ENCODE peak calls at places on chromosomes 16 and 17, in seven cellular contexts. X is body of pancreas, F is prostate gland, L is ovary, M is left ventricle myocardium inferior, C is upper lobe of right lung, W is Panc1. Q is an unnamed sample.

GRCh38 chr16:10964039-10964890 is 19.9 kb downstream of the CLEC16A start:
- DNase-seq in M (peak), X (peak), F (peak), C (peak), L (peak), W (no peak), Q (peak)

GRCh38 chr17:62968445-62968923 is 2.4 kb downstream of the TANC2 start:
- DNase-seq in W (peak), X (peak), F (peak), C (no peak), L (no peak), M (no peak), Q (no peak)

GRCh38 chr17:79975498-79976134 is 60.1 kb downstream of the TBC1D16 start:
- DNase-seq in X (no peak), F (no peak), C (peak), L (no peak), W (no peak), M (no peak), Q (no peak)

GRCh38 chr17:62724398-62725146 is 83.5 kb downstream of the MARCHF10 start:
- DNase-seq in X (no peak), L (no peak), F (peak), W (no peak), M (no peak), C (no peak), Q (peak)

GRCh38 chr16:728131-728889 is 1.4 kb downstream of the HAGHL start:
- DNase-seq in M (peak), W (no peak), X (peak), C (peak), F (peak), L (no peak), Q (peak)

GRCh38 chr16:58471209-58471975 is 28.6 kb upstream of the NDRG4 start:
- DNase-seq in X (no peak), M (no peak), C (no peak), F (no peak), W (no peak), L (no peak), Q (peak)

GRCh38 chr17:38509772-38510423 is 81.6 kb downstream of the ARHGAP23 start:
- DNase-seq in M (no peak), W (no peak), L (no peak), F (no peak), X (no peak), C (no peak), Q (no peak)

GRCh38 chr17:320809-321385 is 31.7 kb downstream of the RPH3AL start:
- DNase-seq in L (no peak), X (peak), C (peak), W (no peak), F (no peak), M (no peak), Q (peak)

GRCh38 chr17:3526491-3526890 is 31.1 kb downstream of the TRPV3 start:
- DNase-seq in M (no peak), F (no peak), L (no peak), X (no peak), C (peak), W (no peak), Q (peak)

GRCh38 chr16:4160663-4161436 is 44.6 kb upstream of the ADCY9 start:
- DNase-seq in C (no peak), F (no peak), M (no peak), W (no peak), X (no peak), L (no peak), Q (no peak)

GRCh38 chr17:58004060-58004459 is 3.0 kb downstream of the SRSF1 start:
- DNase-seq in C (no peak), L (no peak), F (no peak), W (no peak), X (no peak), M (no peak), Q (no peak)

GRCh38 chr17:58005728-58006562 is 1.1 kb downstream of the SRSF1 start:
- DNase-seq in L (no peak), W (no peak), M (no peak), X (no peak), F (peak), C (no peak), Q (no peak)

GRCh38 chr17:58006924-58007780 is at the start of gene SRSF1:
- DNase-seq in W (peak), L (peak), X (peak), M (peak), F (peak), C (peak), Q (peak)

GRCh38 chr17:58006563-58006923 is 503 bp downstream of the SRSF1 start:
- DNase-seq in L (peak), M (peak), C (peak), W (no peak), X (peak), F (peak), Q (peak)

GRCh38 chr17:58005031-58005727 is 1.9 kb downstream of the SRSF1 start:
- DNase-seq in L (no peak), M (no peak), F (no peak), X (no peak), C (no peak), W (no peak), Q (no peak)
- H3K27ac ChIP-seq in L (no peak), M (peak), F (peak), X (no peak), C (no peak), W (peak), Q (peak)

GRCh38 chr17:44741316-44741715 is 17.5 kb upstream of the ADAM11 start:
- DNase-seq in M (no peak), W (no peak), F (no peak), X (no peak), L (no peak), C (no peak), Q (no peak)
- TF ChIP-seq CTCF in M (no peak), W (no peak), F (no peak), X (no peak), L (no peak), C (no peak), Q (no peak)

DNA sequence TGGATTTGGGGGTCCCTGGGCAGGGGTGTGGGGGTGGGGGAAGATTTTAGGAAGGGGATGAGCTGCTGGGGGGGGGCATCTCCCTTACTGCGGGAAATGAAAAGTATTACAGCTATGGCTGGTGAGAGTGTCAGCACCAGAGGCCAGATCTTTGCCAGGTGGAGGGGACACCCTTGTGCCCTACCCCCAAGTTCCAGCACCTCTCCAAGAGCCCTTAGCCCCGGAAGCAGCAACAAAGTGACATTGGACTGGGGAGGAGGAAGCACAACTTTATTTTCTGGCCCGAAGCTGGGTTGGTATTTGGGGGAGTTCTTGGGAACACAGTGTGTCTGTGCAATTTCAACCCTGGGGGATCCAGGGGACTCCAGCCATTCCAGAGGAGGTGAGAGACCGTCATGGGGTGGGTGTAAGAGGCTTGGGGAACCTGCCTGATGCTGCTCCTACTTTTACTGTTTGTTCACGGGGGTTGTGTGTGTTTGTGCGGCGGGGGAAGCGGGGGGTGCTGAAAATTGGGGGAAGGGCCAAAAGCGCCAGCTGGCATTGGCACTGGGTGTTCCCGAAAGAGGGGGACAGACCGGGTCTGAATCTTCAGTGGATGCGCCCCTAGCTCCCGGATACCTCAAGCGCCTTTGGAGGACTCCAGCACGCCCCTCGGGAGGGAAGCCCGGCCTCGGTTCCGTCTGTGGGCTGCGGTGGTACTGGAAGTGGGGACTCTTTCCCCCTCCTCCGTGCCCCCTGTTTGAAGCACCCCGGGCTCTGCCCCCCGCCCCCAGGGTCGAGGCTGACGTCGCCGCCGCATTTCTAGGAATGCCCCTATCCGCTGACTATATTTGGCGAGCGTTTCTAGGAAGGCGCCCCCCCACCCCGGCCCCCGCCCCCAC is 230.3 kb downstream of the MRTFB start:
- DNase-seq in M (no peak), L (peak), F (no peak), X (peak), W (no peak), C (peak), Q (peak)
- H3K27ac ChIP-seq in M (peak), L (no peak), F (peak), X (peak), W (peak), C (peak), Q (no peak)

DNA sequence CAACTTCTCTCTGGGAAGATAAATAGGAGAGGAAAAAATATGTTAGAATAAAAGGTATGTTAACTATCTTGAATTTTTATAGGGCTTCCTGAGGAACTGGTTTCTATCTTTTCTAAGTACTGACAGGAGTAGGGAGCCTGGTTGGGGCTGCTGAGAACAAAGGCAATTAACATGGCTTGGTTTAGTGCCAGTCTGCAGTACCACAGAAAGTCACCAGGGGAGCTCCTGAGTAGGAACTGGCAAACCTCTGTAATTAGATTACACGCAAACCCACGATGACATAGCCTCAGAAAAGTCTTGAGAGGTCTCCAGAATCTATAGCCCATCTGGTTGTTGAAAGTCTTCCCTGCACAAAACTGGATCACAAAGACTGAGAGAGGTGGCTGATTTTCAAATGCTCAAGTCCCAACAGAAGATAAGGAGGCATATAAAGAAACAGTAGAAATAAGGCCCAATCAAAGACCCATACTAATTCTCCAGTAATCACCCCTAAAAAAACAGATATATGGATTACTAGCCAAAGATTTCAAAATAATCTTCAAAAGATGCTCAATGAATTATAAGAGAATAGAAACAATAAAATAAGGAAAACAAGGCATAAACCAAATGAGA is 11.7 kb upstream of the CNTNAP4 start:
- DNase-seq in F (no peak), W (peak), L (no peak), M (no peak), C (no peak), X (peak), Q (no peak)
- TF ChIP-seq CTCF in F (no peak), W (peak), L (no peak), M (peak), C (peak), X (peak), Q (no peak)

GRCh38 chr17:76262732-76263344 is 2.3 kb upstream of the UBALD2 start:
- DNase-seq in X (peak), C (no peak), W (no peak), M (no peak), F (peak), L (no peak), Q (no peak)
- H3K27ac ChIP-seq in X (peak), C (peak), W (peak), M (peak), F (peak), L (no peak), Q (peak)

GRCh38 chr16:55403464-55403863 is 75.5 kb upstream of the MMP2 start:
- DNase-seq in X (no peak), C (no peak), W (no peak), M (no peak), F (no peak), L (no peak), Q (no peak)

GRCh38 chr16:55399911-55400310 is 75.9 kb downstream of the IRX6 start:
- DNase-seq in C (no peak), L (no peak), F (no peak), M (no peak), X (no peak), W (no peak), Q (no peak)

GRCh38 chr16:55393976-55394375 is 70.0 kb downstream of the IRX6 start:
- DNase-seq in C (no peak), X (no peak), F (no peak), M (no peak), W (no peak), L (no peak), Q (no peak)

GRCh38 chr16:55401036-55401435 is 77.0 kb downstream of the IRX6 start:
- DNase-seq in X (no peak), W (no peak), M (no peak), C (no peak), F (no peak), L (no peak), Q (no peak)

DNA sequence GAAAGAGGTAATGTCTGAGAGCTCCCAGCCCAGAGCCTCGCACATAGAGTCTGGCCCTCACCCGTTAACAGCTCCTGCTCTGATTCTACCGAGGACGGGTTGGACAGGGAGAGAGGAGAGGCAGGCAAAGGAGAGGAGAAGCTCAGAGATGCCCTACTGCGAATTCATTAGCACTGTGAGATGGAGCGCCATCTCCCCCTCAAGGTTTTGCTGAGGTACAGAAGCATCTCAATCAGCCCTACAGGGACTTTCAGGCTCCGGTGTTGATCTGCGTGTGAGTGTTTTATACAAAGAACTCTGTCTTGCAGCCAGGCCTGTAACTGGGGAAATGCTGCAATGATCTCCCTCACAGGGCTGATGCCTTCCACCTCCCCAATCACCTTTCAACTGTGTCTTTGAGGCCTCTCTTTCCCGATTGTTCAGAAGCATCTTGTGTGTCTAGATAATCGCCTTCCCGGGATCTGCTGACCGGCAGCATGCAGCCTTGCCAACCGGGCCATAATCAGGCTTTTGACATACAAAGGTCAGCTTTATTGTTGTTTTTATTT is 74.8 kb downstream of the IRX6 start:
- DNase-seq in X (no peak), C (no peak), W (no peak), M (no peak), F (no peak), L (no peak), Q (no peak)
- TF ChIP-seq CTCF in X (no peak), C (no peak), W (no peak), M (no peak), F (no peak), L (no peak), Q (no peak)

GRCh38 chr17:82568997-82569393 is 49.5 kb downstream of the FOXK2 start:
- DNase-seq in X (no peak), W (no peak), C (no peak), F (no peak), M (no peak), L (no peak), Q (no peak)
- H3K27ac ChIP-seq in X (no peak), W (no peak), C (peak), F (no peak), M (peak), L (no peak), Q (no peak)

GRCh38 chr17:31499771-31500554 is 108.5 kb downstream of the RAB11FIP4 start:
- DNase-seq in X (peak), F (no peak), L (peak), C (peak), M (peak), W (no peak), Q (peak)
- TF ChIP-seq CTCF in X (no peak), F (no peak), L (no peak), C (no peak), M (no peak), W (no peak), Q (no peak)

GRCh38 chr16:80175011-80175410 is 365.8 kb upstream of the DYNLRB2 start:
- DNase-seq in C (no peak), F (no peak), W (no peak), X (no peak), M (no peak), L (no peak), Q (no peak)
- H3K27ac ChIP-seq in C (no peak), F (no peak), W (no peak), X (no peak), M (no peak), L (no peak), Q (no peak)